ENCODE peak calls at places on chromosomes 5 and 9, in five cellular contexts. One of them, this sample, is unnamed.

GRCh38 chr5:178240341-178240741 is 7.7 kb upstream of the PHYKPL start:
- DNase-seq in OCI-LY7: no peak
- DNase-seq in right cardiac atrium: no peak
- DNase-seq in gastrocnemius medialis: no peak
- DNase-seq in heart right ventricle: no peak
- DNase-seq in this sample: no peak

GRCh38 chr5:5141625-5142527 is 1.7 kb downstream of the ADAMTS16 start:
- DNase-seq in heart right ventricle: peak; percentile 58
- DNase-seq in right cardiac atrium: no peak
- DNase-seq in OCI-LY7: peak; percentile 68
- DNase-seq in gastrocnemius medialis: no peak
- DNase-seq in this sample: no peak

GRCh38 chr5:106940986-106941385 is 729.8 kb downstream of the EFNA5 start:
- DNase-seq in heart right ventricle: no peak
- DNase-seq in OCI-LY7: no peak
- DNase-seq in gastrocnemius medialis: no peak
- DNase-seq in right cardiac atrium: no peak
- DNase-seq in this sample: no peak

GRCh38 chr5:17216176-17216973 is 1.1 kb upstream of the BASP1 start:
- DNase-seq in heart right ventricle: peak; percentile 70
- DNase-seq in gastrocnemius medialis: peak; percentile 24
- DNase-seq in OCI-LY7: peak; percentile 91
- DNase-seq in right cardiac atrium: peak; percentile 78
- DNase-seq in this sample: no peak

GRCh38 chr5:139383993-139384590 is 995 bp upstream of the SLC23A1 start:
- DNase-seq in right cardiac atrium: no peak
- DNase-seq in heart right ventricle: no peak
- DNase-seq in gastrocnemius medialis: no peak
- DNase-seq in OCI-LY7: no peak
- DNase-seq in this sample: no peak

GRCh38 chr9:27471789-27472585 is 52.1 kb upstream of the IFNK start:
- DNase-seq in gastrocnemius medialis: peak; percentile 37
- DNase-seq in right cardiac atrium: peak; percentile 65
- DNase-seq in OCI-LY7: no peak
- DNase-seq in heart right ventricle: no peak
- DNase-seq in this sample: no peak

GRCh38 chr5:42949348-42950090 is 90.6 kb downstream of the ANXA2R start:
- DNase-seq in gastrocnemius medialis: peak; percentile 42
- DNase-seq in heart right ventricle: peak; percentile 70
- DNase-seq in right cardiac atrium: peak; percentile 80
- DNase-seq in OCI-LY7: peak; percentile 54
- DNase-seq in this sample: no peak

GRCh38 chr5:157971466-157972324 is 112.8 kb upstream of the CLINT1 start:
- DNase-seq in heart right ventricle: no peak
- DNase-seq in gastrocnemius medialis: no peak
- DNase-seq in right cardiac atrium: peak; percentile 65
- DNase-seq in OCI-LY7: no peak
- DNase-seq in this sample: no peak

GRCh38 chr5:17004441-17005086 is 68.5 kb upstream of the MYO10 start:
- DNase-seq in OCI-LY7: no peak
- DNase-seq in gastrocnemius medialis: no peak
- DNase-seq in heart right ventricle: no peak
- DNase-seq in right cardiac atrium: no peak
- DNase-seq in this sample: no peak

GRCh38 chr9:130825051-130825651 is 9.9 kb upstream of the ABL1 start:
- DNase-seq in right cardiac atrium: no peak
- DNase-seq in gastrocnemius medialis: no peak
- DNase-seq in OCI-LY7: no peak
- DNase-seq in heart right ventricle: peak; percentile 53
- DNase-seq in this sample: no peak

GRCh38 chr9:111068816-111069215 is 30.5 kb upstream of the LPAR1 start:
- DNase-seq in OCI-LY7: no peak
- DNase-seq in gastrocnemius medialis: no peak
- DNase-seq in heart right ventricle: no peak
- DNase-seq in right cardiac atrium: no peak
- DNase-seq in this sample: no peak

GRCh38 chr9:99143661-99144060 is 38.7 kb downstream of the TGFBR1 start:
- DNase-seq in gastrocnemius medialis: no peak
- DNase-seq in OCI-LY7: no peak
- DNase-seq in heart right ventricle: no peak
- DNase-seq in right cardiac atrium: no peak
- DNase-seq in this sample: no peak

GRCh38 chr5:3356016-3356415 is 239.6 kb upstream of the IRX1 start:
- DNase-seq in gastrocnemius medialis: no peak
- DNase-seq in right cardiac atrium: no peak
- DNase-seq in OCI-LY7: no peak
- DNase-seq in heart right ventricle: no peak
- DNase-seq in this sample: no peak

GRCh38 chr5:132666310-132667123 is 7.3 kb upstream of the IL4 start:
- DNase-seq in OCI-LY7: no peak
- DNase-seq in heart right ventricle: no peak
- DNase-seq in gastrocnemius medialis: no peak
- DNase-seq in right cardiac atrium: no peak
- DNase-seq in this sample: no peak

GRCh38 chr9:6997330-6997729 is 239.6 kb downstream of the KDM4C start:
- DNase-seq in gastrocnemius medialis: no peak
- DNase-seq in heart right ventricle: no peak
- DNase-seq in right cardiac atrium: no peak
- DNase-seq in OCI-LY7: no peak
- DNase-seq in this sample: no peak

GRCh38 chr5:36759117-36759516 is 117.5 kb upstream of the NIPBL start:
- DNase-seq in heart right ventricle: no peak
- DNase-seq in gastrocnemius medialis: no peak
- DNase-seq in OCI-LY7: no peak
- DNase-seq in right cardiac atrium: no peak
- DNase-seq in this sample: no peak

GRCh38 chr9:20320921-20321320 is 301.4 kb downstream of the MLLT3 start:
- DNase-seq in OCI-LY7: no peak
- DNase-seq in gastrocnemius medialis: no peak
- DNase-seq in right cardiac atrium: no peak
- DNase-seq in heart right ventricle: no peak
- DNase-seq in this sample: no peak

GRCh38 chr5:112586596-112587062 is 151.1 kb upstream of the APC start:
- DNase-seq in heart right ventricle: no peak
- DNase-seq in right cardiac atrium: no peak
- DNase-seq in OCI-LY7: no peak
- DNase-seq in gastrocnemius medialis: no peak
- DNase-seq in this sample: no peak

GRCh38 chr9:115649991-115650472 is 503.6 kb upstream of the PAPPA start:
- DNase-seq in gastrocnemius medialis: peak; percentile 80
- DNase-seq in right cardiac atrium: peak; percentile 70
- DNase-seq in OCI-LY7: no peak
- DNase-seq in heart right ventricle: peak; percentile 66
- DNase-seq in this sample: no peak

GRCh38 chr5:154460172-154460571 is 14.4 kb downstream of the SAP30L start:
- DNase-seq in right cardiac atrium: no peak
- DNase-seq in OCI-LY7: no peak
- DNase-seq in heart right ventricle: no peak
- DNase-seq in gastrocnemius medialis: no peak
- DNase-seq in this sample: no peak

GRCh38 chr5:72818866-72819534 is 2.5 kb downstream of the TNPO1 start:
- DNase-seq in OCI-LY7: peak; percentile 82
- DNase-seq in gastrocnemius medialis: peak; percentile 67
- DNase-seq in heart right ventricle: peak; percentile 51
- DNase-seq in right cardiac atrium: peak; percentile 73
- DNase-seq in this sample: no peak

GRCh38 chr9:125444956-125445506 is 183.4 kb downstream of the GAPVD1 start:
- DNase-seq in gastrocnemius medialis: no peak
- DNase-seq in right cardiac atrium: no peak
- DNase-seq in OCI-LY7: no peak
- DNase-seq in heart right ventricle: no peak
- DNase-seq in this sample: no peak

GRCh38 chr9:21854594-21854993 is 52.2 kb downstream of the MTAP start:
- DNase-seq in gastrocnemius medialis: no peak
- DNase-seq in OCI-LY7: no peak
- DNase-seq in heart right ventricle: no peak
- DNase-seq in right cardiac atrium: no peak
- DNase-seq in this sample: no peak

GRCh38 chr9:85743290-85744128 is 1.8 kb upstream of the AGTPBP1 start:
- DNase-seq in OCI-LY7: no peak
- DNase-seq in heart right ventricle: no peak
- DNase-seq in right cardiac atrium: peak; percentile 58
- DNase-seq in gastrocnemius medialis: no peak
- DNase-seq in this sample: no peak

GRCh38 chr5:143251175-143251574 is 152.3 kb downstream of the NR3C1 start:
- DNase-seq in OCI-LY7: no peak
- DNase-seq in heart right ventricle: no peak
- DNase-seq in gastrocnemius medialis: no peak
- DNase-seq in right cardiac atrium: no peak
- DNase-seq in this sample: no peak

GRCh38 chr5:34717426-34718327 is 61.5 kb downstream of the RAI14 start:
- DNase-seq in gastrocnemius medialis: no peak
- DNase-seq in right cardiac atrium: no peak
- DNase-seq in heart right ventricle: no peak
- DNase-seq in OCI-LY7: no peak
- DNase-seq in this sample: peak; percentile 25

GRCh38 chr5:159050408-159051091 is 49.2 kb downstream of the EBF1 start:
- DNase-seq in heart right ventricle: peak; percentile 40
- DNase-seq in right cardiac atrium: peak; percentile 60
- DNase-seq in gastrocnemius medialis: no peak
- DNase-seq in OCI-LY7: peak; percentile 51
- DNase-seq in this sample: no peak

GRCh38 chr9:137224850-137225694 is at the start of gene CYSRT1:
- DNase-seq in right cardiac atrium: peak; percentile 66
- DNase-seq in heart right ventricle: no peak
- DNase-seq in gastrocnemius medialis: no peak
- DNase-seq in OCI-LY7: no peak
- DNase-seq in this sample: no peak

GRCh38 chr9:137227057-137227852 is at the start of gene RNF224:
- DNase-seq in heart right ventricle: peak; percentile 65
- DNase-seq in OCI-LY7: peak; percentile 90
- DNase-seq in gastrocnemius medialis: peak; percentile 59
- DNase-seq in right cardiac atrium: peak; percentile 89
- DNase-seq in this sample: no peak

GRCh38 chr9:137227853-137228514 is 682 bp downstream of the RNF224 start:
- DNase-seq in gastrocnemius medialis: no peak
- DNase-seq in heart right ventricle: no peak
- DNase-seq in OCI-LY7: no peak
- DNase-seq in right cardiac atrium: peak; percentile 62
- DNase-seq in this sample: no peak

GRCh38 chr9:137225701-137226331 is 842 bp downstream of the CYSRT1 start:
- DNase-seq in OCI-LY7: no peak
- DNase-seq in right cardiac atrium: peak; percentile 58
- DNase-seq in gastrocnemius medialis: no peak
- DNase-seq in heart right ventricle: no peak
- DNase-seq in this sample: no peak

DNA sequence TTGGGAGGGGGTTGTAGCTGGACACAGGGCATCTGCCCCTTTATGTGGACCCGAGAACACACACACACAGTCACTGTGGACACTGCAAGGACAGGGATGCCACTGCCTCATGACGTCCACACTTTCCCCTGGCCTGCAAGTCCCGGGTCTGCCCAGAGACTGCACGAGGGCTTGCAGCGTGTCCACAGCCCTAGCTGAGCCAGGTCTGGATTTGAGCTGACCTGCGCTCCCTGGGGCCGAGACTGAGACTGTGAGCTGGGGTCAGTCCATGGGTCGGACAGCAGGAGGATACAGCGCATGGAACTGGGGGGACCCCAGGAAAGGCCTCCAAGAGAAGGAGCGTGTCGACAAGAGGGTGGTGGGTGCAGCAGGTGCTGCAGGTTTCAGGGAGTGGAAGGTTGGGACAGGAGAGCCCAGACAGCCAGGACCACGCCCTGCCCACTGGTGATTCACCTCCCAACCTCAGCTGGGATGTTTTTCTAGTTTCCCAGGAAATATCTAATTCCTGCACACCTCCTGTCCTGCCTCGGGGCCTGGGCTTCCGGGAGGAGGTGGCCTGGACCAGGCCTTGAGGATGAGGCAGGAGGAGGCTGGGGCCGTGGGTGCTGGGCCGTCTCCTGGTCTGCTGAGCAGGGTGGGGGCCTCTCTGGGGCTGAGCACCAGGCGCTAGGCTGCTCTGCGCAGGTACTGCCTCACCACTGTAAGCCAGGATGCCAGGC is 805 bp upstream of the RNF224 start:
- DNase-seq in gastrocnemius medialis: no peak
- DNase-seq in OCI-LY7: no peak
- DNase-seq in heart right ventricle: no peak
- DNase-seq in right cardiac atrium: no peak
- DNase-seq in this sample: no peak
- H3K27ac ChIP-seq in gastrocnemius medialis: no peak overlapping the region
- H3K27ac ChIP-seq in OCI-LY7: no peak overlapping the region
- H3K27ac ChIP-seq in heart right ventricle: no peak overlapping the region
- H3K27ac ChIP-seq in right cardiac atrium: no peak overlapping the region
- H3K27ac ChIP-seq in this sample: no peak overlapping the region

GRCh38 chr5:179314606-179315355 is 30.5 kb downstream of the ADAMTS2 start:
- DNase-seq in gastrocnemius medialis: peak; percentile 12
- DNase-seq in heart right ventricle: no peak
- DNase-seq in right cardiac atrium: peak; percentile 82
- DNase-seq in OCI-LY7: no peak
- DNase-seq in this sample: no peak
- H3K4me3 ChIP-seq in gastrocnemius medialis: no peak overlapping the region
- H3K4me3 ChIP-seq in heart right ventricle: no peak overlapping the region
- H3K4me3 ChIP-seq in right cardiac atrium: no peak overlapping the region
- H3K4me3 ChIP-seq in OCI-LY7: no peak overlapping the region
- H3K4me3 ChIP-seq in this sample: no peak overlapping the region

GRCh38 chr9:134230092-134230941 is 66.0 kb upstream of the RNU6ATAC start:
- DNase-seq in right cardiac atrium: peak; percentile 63
- DNase-seq in OCI-LY7: no peak
- DNase-seq in gastrocnemius medialis: no peak
- DNase-seq in heart right ventricle: no peak
- DNase-seq in this sample: no peak
- H3K27ac ChIP-seq in right cardiac atrium: no peak overlapping the region
- H3K27ac ChIP-seq in OCI-LY7: no peak overlapping the region
- H3K27ac ChIP-seq in gastrocnemius medialis: peak overlapping the region; percentile 73
- H3K27ac ChIP-seq in heart right ventricle: no peak overlapping the region
- H3K27ac ChIP-seq in this sample: no peak overlapping the region

GRCh38 chr5:40834391-40834848 is 602 bp downstream of the RPL37 start:
- DNase-seq in gastrocnemius medialis: no peak
- DNase-seq in right cardiac atrium: no peak
- DNase-seq in heart right ventricle: no peak
- DNase-seq in OCI-LY7: peak; percentile 59
- DNase-seq in this sample: no peak
- H3K4me3 ChIP-seq in gastrocnemius medialis: peak overlapping the region; percentile 95
- H3K4me3 ChIP-seq in right cardiac atrium: peak overlapping the region; percentile 94
- H3K4me3 ChIP-seq in heart right ventricle: peak overlapping the region; percentile 67
- H3K4me3 ChIP-seq in OCI-LY7: peak overlapping the region; percentile 88
- H3K4me3 ChIP-seq in this sample: peak overlapping the region; percentile 93

GRCh38 chr9:14419302-14419937 is 105.5 kb upstream of the NFIB start:
- DNase-seq in gastrocnemius medialis: no peak
- DNase-seq in OCI-LY7: no peak
- DNase-seq in right cardiac atrium: no peak
- DNase-seq in heart right ventricle: no peak
- DNase-seq in this sample: no peak
- H3K27ac ChIP-seq in gastrocnemius medialis: no peak overlapping the region
- H3K27ac ChIP-seq in OCI-LY7: no peak overlapping the region
- H3K27ac ChIP-seq in right cardiac atrium: no peak overlapping the region
- H3K27ac ChIP-seq in heart right ventricle: no peak overlapping the region
- H3K27ac ChIP-seq in this sample: no peak overlapping the region

GRCh38 chr5:88930336-88930735 is 47.4 kb upstream of the MEF2C start:
- DNase-seq in right cardiac atrium: no peak
- DNase-seq in OCI-LY7: no peak
- DNase-seq in heart right ventricle: no peak
- DNase-seq in gastrocnemius medialis: no peak
- DNase-seq in this sample: no peak
- H3K4me3 ChIP-seq in right cardiac atrium: no peak overlapping the region
- H3K4me3 ChIP-seq in OCI-LY7: no peak overlapping the region
- H3K4me3 ChIP-seq in heart right ventricle: no peak overlapping the region
- H3K4me3 ChIP-seq in gastrocnemius medialis: no peak overlapping the region
- H3K4me3 ChIP-seq in this sample: no peak overlapping the region

This sample was measured in iPS DF 6.9.